ENCODE peak calls at places on chromosomes 16 and 17, in six cellular contexts. P is mesendoderm, V is trophoblast cell, U is H1, R is mesenchymal stem cell, E is neuronal stem cell. X is an unnamed sample.

GRCh38 chr16:23064642-23065041 is 84.6 kb downstream of the USP31 start:
- DNase-seq in P (no peak), V (no peak), U (no peak), R (no peak), E (no peak), X (no peak)

GRCh38 chr17:910503-911194 is 68.9 kb downstream of the NXN start:
- DNase-seq in P (no peak), V (no peak), U (no peak), R (no peak), E (no peak), X (no peak)

GRCh38 chr16:21194771-21195301 is 16.5 kb downstream of the ZP2 start:
- DNase-seq in P (no peak), V (no peak), U (no peak), R (no peak), E (no peak), X (no peak)

GRCh38 chr17:74539281-74539820 is 6.6 kb downstream of the CD300C start:
- DNase-seq in P (no peak), V (no peak), U (no peak), R (no peak), E (no peak), X (no peak)

GRCh38 chr17:58577696-58578095 is 63.3 kb upstream of the MTMR4 start:
- DNase-seq in P (peak; percentile 57), V (peak; percentile 45), U (no peak), R (peak; percentile 53), E (peak; percentile 50), X (peak; percentile 36)

GRCh38 chr17:72151565-72152391 is 31.0 kb downstream of the SOX9 start:
- DNase-seq in P (peak; percentile 89), V (no peak), U (no peak), R (peak; percentile 66), E (peak; percentile 51), X (peak; percentile 72)

GRCh38 chr17:37744633-37744927 is 279 bp downstream of the HNF1B start:
- DNase-seq in P (no peak), V (no peak), U (no peak), R (no peak), E (no peak), X (no peak)

GRCh38 chr17:76485569-76485968 is 15.7 kb downstream of the RHBDF2 start:
- DNase-seq in P (no peak), V (no peak), U (no peak), R (no peak), E (no peak), X (no peak)

GRCh38 chr16:27852681-27853080 is 210.8 kb downstream of the GSG1L start:
- DNase-seq in P (no peak), V (no peak), U (no peak), R (no peak), E (no peak), X (no peak)

DNA sequence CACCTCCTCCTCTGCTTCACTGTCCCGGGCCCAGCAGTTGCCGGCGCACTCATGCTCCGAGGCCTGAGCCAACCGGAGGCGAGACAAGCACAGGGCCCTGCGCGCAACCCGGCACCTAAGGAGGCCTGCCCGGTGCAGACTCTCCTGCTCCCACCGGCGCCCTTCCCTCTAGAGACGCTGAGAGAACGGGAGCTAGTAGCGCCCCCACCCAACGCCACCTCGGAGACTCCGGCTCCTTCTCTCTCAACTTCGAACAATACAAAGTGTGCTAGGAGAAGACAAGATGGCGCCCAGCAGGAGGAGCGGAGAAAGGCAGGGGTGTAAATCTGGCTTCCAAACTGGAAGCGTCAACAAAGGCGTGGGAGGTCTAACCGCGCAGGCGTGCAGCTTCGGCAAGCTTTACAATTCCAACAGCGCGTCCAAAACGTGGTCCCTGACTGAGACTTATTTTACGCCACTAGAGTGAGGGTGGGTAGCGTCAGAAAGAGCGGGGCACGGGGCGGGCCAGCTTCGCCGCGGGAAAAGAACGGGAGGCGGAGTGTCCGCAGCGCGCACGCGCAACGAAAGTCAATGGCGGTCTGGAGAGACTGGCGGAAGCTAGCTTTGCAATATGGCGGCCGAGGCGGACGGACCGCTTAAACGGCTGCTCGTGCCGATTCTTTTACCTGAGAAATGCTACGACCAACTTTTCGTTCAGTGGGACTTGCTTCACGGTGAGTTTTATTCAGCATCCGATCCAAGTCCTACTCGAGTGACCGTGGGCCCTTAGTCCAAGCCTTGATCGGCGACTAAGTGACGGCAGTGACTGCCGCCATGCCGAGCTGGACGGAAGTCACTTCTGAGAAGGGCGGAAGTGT is at the start of gene MPDU1:
- DNase-seq in P (peak; percentile 97), V (peak; percentile 96), U (no peak), R (peak; percentile 96), E (peak; percentile 96), X (peak; percentile 96)
- H4K8ac ChIP-seq in P (peak within 1 kb of the TSS; percentile 65), V (peak within 1 kb of the TSS; percentile 96), U (peak within 1 kb of the TSS; percentile 99), R (peak within 1 kb of the TSS; percentile 98), E (peak within 1 kb of the TSS; percentile 99), X (peak within 1 kb of the TSS; percentile 63)

GRCh38 chr17:78356163-78356713 is 3.6 kb downstream of the SOCS3 start:
- DNase-seq in P (peak; percentile 97), V (peak; percentile 91), U (peak; percentile 73), R (peak; percentile 96), E (no peak), X (peak; percentile 98)
- H3K4me1 ChIP-seq in P (peaks cover 25% of the 10 kb centered on the region), V (peaks cover 51% of the 10 kb centered on the region), U (peaks cover 56% of the 10 kb centered on the region), R (peaks cover 64% of the 10 kb centered on the region), E (peaks cover 46% of the 10 kb centered on the region), X (peaks cover 32% of the 10 kb centered on the region)

GRCh38 chr16:84630009-84630408 is 12.1 kb upstream of the COTL1 start:
- DNase-seq in P (no peak), V (no peak), U (no peak), R (no peak), E (no peak), X (no peak)
- H4K8ac ChIP-seq in P (no peak overlapping the region), V (no peak overlapping the region), U (peak overlapping the region; percentile 9), R (no peak overlapping the region), E (no peak overlapping the region), X (no peak overlapping the region)

GRCh38 chr17:40530531-40530987 is 29.1 kb upstream of the TNS4 start:
- DNase-seq in P (no peak), V (no peak), U (no peak), R (no peak), E (no peak), X (no peak)

GRCh38 chr17:40533896-40534295 is 31.4 kb downstream of the CCR7 start:
- DNase-seq in P (no peak), V (no peak), U (no peak), R (no peak), E (no peak), X (no peak)

GRCh38 chr17:40530988-40531971 is 29.9 kb upstream of the TNS4 start:
- DNase-seq in P (no peak), V (peak; percentile 84), U (no peak), R (no peak), E (no peak), X (no peak)

GRCh38 chr17:40534431-40535189 is 30.7 kb downstream of the CCR7 start:
- DNase-seq in P (no peak), V (no peak), U (no peak), R (peak; percentile 54), E (no peak), X (no peak)

GRCh38 chr17:40532520-40533253 is 31.3 kb upstream of the TNS4 start:
- DNase-seq in P (no peak), V (no peak), U (no peak), R (no peak), E (no peak), X (peak; percentile 37)
- H3K4me1 ChIP-seq in P (peaks cover 1% of the 10 kb centered on the region), V (peaks cover 13% of the 10 kb centered on the region), U (peaks cover 6% of the 10 kb centered on the region), R (peaks cover 17% of the 10 kb centered on the region), E (peaks cover 5% of the 10 kb centered on the region), X (peaks cover 42% of the 10 kb centered on the region)

DNA sequence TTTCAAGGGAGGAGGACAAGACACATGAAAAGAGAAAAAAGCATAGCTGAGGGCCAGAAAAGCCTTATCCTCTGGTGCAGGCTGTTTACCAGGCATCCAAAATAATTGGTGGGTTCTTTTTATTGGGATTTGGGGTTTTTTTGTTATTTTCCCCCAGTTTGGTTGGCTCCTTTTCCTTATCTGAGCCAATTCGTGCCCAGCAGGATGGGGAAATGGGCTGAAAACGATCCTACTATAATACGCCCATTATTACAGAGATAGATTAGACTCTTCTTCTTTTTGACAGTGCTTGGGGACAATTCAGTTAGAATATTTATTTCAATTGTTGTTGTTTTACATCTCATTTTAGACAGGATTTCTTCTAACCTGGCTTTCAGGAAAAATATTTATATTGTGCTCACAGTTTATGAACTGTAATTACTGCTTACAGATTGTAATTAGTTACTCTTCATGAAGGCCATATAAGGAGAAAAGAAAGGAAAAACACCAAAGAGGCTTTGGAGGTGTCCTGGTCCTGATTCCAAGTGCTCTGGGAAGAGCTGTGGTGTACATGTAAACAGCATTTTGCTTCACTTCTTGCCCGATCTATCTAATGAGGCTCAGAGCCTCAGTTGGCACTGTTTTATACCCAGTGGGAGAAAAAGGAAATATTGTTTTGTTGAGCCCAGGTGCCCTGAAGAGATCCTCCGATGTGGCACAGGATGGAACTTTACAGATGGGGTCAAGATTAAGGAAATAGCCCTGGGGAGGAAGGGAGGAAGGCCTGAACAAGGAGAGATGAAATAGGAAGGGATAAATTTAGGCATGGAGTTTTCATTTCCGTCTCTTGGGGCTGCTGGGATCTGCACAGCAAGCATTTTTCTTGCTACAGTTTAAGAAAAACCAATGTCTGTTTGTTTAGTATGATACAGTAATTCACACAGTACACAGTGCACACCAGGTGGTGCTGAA is 611 bp upstream of the ANKRD40 start:
- DNase-seq in P (no peak), V (no peak), U (no peak), R (peak; percentile 43), E (no peak), X (no peak)
- H4K8ac ChIP-seq in P (peak overlapping the region; percentile 90), V (peak overlapping the region; percentile 80), U (no peak overlapping the region), R (peak overlapping the region; percentile 75), E (no peak overlapping the region), X (peak overlapping the region; percentile 97)

GRCh38 chr17:65060855-65061254 is 4.3 kb upstream of the GNA13 start:
- DNase-seq in P (no peak), V (no peak), U (no peak), R (no peak), E (no peak), X (no peak)
- H3K4me1 ChIP-seq in P (peaks cover 8% of the 10 kb centered on the region), V (peaks cover 26% of the 10 kb centered on the region), U (peaks cover 6% of the 10 kb centered on the region), R (peaks cover 16% of the 10 kb centered on the region), E (peaks cover 12% of the 10 kb centered on the region), X (peaks cover 8% of the 10 kb centered on the region)

DNA sequence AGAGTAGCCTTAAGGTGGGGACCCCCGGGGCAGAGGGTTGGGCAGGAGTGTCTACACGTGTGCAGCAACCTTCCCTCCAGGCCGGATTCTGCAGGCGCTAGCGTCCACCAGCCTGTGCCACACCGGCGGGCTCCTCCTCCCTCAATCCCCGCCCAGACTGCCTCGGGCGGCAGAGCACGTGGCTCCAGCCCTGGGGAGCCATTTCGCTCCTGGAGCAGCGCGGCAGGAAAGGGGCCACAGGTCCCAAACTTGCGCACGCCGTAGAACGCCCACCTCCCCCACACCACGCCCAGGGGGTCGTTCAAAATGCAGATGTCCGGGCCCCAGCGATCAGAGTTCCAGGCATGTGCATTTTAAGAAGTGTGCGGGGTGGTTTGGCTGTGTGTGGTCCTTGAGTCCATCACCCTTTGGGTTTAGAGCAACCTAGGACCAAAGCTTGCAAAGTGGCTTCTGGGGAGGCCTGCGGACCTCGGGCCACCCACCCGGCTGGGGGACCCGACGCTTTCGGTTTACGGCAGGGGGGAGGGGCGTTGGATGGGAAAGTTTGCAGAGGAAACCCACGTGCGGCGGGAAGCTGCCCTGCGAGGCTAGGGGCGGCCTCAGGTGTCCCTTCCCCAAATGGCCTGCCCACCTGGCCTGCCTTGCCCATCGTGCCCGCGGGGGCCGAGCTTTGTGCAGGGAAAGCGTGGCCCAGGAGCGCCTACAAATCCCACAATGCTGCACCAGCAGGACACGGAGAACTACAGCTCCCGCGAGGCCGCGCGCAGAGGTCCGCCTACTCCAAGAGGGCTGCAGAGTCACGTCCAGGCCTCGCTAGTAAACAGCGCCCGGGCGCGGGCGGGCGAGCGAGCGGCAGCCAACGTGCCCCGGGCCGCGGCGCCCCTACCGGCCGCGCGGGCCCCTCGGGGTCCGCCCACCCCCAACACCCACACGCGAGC is 1.4 kb downstream of the TFAP4 start:
- DNase-seq in P (peak; percentile 98), V (peak; percentile 91), U (no peak), R (peak; percentile 94), E (peak; percentile 85), X (peak; percentile 91)
- H4K8ac ChIP-seq in P (no peak overlapping the region), V (peak overlapping the region; percentile 97), U (peak overlapping the region; percentile 100), R (peak overlapping the region; percentile 94), E (peak overlapping the region; percentile 82), X (peak overlapping the region; percentile 99)

X was measured in IMR-90.